ENCODE peak calls at places on chromosome 22, in six cellular contexts. T is cardiac muscle cell, F is brain microvascular endothelial cell, J is thoracic aorta, A is GM13976, Y is cardiac fibroblast. E is an unnamed sample.
A peak's percentile ranks its signal among the peaks of the same experiment; 100 is the strongest.

GRCh38 chr22:26597026-26597425 is 7.1 kb upstream of the TPST2 start:
- DNase-seq in J (no peak), T (no peak), Y (no peak), F (no peak), A (no peak), E (no peak)

GRCh38 chr22:29313126-29314071 is 2.1 kb downstream of the RASL10A start:
- DNase-seq in A (peak; percentile 73), F (no peak), T (peak; percentile 65), J (no peak), Y (peak; percentile 60), E (no peak)

GRCh38 chr22:32723632-32724031 is 77.9 kb upstream of the TIMP3 start:
- DNase-seq in J (no peak), Y (peak; percentile 93), F (peak; percentile 86), A (peak; percentile 39), T (peak; percentile 95), E (no peak)

GRCh38 chr22:28142361-28142801 is 223.3 kb upstream of the PITPNB start:
- DNase-seq in J (no peak), Y (peak; percentile 94), F (peak; percentile 71), A (no peak), T (peak; percentile 97), E (no peak)

GRCh38 chr22:45677060-45677459 is 5.4 kb downstream of the ATXN10 start:
- DNase-seq in A (no peak), F (no peak), T (no peak), Y (no peak), J (no peak), E (no peak)

GRCh38 chr22:46355369-46355995 is 20.0 kb downstream of the TRMU start:
- DNase-seq in Y (peak; percentile 67), F (peak; percentile 44), A (peak; percentile 85), T (peak; percentile 68), J (no peak), E (peak; percentile 79)

GRCh38 chr22:30307026-30307574 is 17.8 kb upstream of the CASTOR1 start:
- DNase-seq in F (no peak), Y (no peak), A (no peak), J (no peak), T (no peak), E (no peak)

GRCh38 chr22:32796865-32797573 is 4.5 kb upstream of the TIMP3 start:
- DNase-seq in F (peak; percentile 69), T (peak; percentile 82), A (peak; percentile 77), J (peak; percentile 51), Y (peak; percentile 80), E (peak; percentile 71)

GRCh38 chr22:30186048-30186447 is 60.5 kb downstream of the LIF start:
- DNase-seq in Y (no peak), J (no peak), T (no peak), A (no peak), F (no peak), E (no peak)

GRCh38 chr22:22431271-22432220 is 77.0 kb downstream of the ZNF280B start:
- DNase-seq in Y (peak; percentile 58), A (peak; percentile 80), T (peak; percentile 65), J (peak; percentile 6), F (peak; percentile 48), E (peak; percentile 80)

GRCh38 chr22:47192651-47193437 is 430.4 kb downstream of the TBC1D22A start:
- DNase-seq in A (no peak), F (no peak), Y (no peak), T (no peak), J (no peak), E (peak; percentile 71)

GRCh38 chr22:36152088-36152487 is 8.5 kb downstream of the APOL3 start:
- DNase-seq in T (no peak), J (no peak), Y (no peak), F (no peak), A (no peak), E (no peak)

GRCh38 chr22:33126881-33127280 is 68.7 kb upstream of the SYN3 start:
- DNase-seq in F (no peak), T (no peak), A (no peak), J (no peak), Y (no peak), E (no peak)

GRCh38 chr22:46183733-46184132 is 33.4 kb downstream of the PPARA start:
- DNase-seq in J (no peak), Y (no peak), T (no peak), F (no peak), A (no peak), E (no peak)

GRCh38 chr22:44247923-44248892 is 64.5 kb downstream of the SHISAL1 start:
- DNase-seq in F (no peak), J (no peak), Y (no peak), T (no peak), A (no peak), E (no peak)

GRCh38 chr22:30969532-30970355 is 679 bp downstream of the TUG1 start:
- DNase-seq in A (no peak), Y (peak; percentile 63), T (peak; percentile 64), F (peak; percentile 7), J (no peak), E (peak; percentile 45)

GRCh38 chr22:46993626-46994025 is 231.2 kb downstream of the TBC1D22A start:
- DNase-seq in Y (no peak), J (no peak), F (no peak), A (no peak), T (no peak), E (no peak)

GRCh38 chr22:27206001-27206746 is 548.8 kb downstream of the MIAT start:
- DNase-seq in F (peak; percentile 60), T (peak; percentile 34), Y (peak; percentile 31), A (no peak), J (no peak), E (no peak)

GRCh38 chr22:28112548-28113043 is 193.5 kb upstream of the PITPNB start:
- DNase-seq in J (peak; percentile 9), T (peak; percentile 72), Y (peak; percentile 70), A (no peak), F (peak; percentile 45), E (peak; percentile 32)

GRCh38 chr22:45226681-45227186 is 14.0 kb downstream of the KIAA0930 start:
- DNase-seq in A (no peak), Y (peak; percentile 49), J (no peak), T (peak; percentile 43), F (no peak), E (peak; percentile 46)

GRCh38 chr22:28497188-28497587 is 182.5 kb downstream of the TTC28 start:
- DNase-seq in F (no peak), A (no peak), T (no peak), Y (peak; percentile 11), J (no peak), E (no peak)

GRCh38 chr22:25370322-25370721 is 150.9 kb downstream of the CRYBB2 start:
- DNase-seq in A (no peak), T (no peak), F (no peak), J (no peak), Y (no peak), E (no peak)

DNA sequence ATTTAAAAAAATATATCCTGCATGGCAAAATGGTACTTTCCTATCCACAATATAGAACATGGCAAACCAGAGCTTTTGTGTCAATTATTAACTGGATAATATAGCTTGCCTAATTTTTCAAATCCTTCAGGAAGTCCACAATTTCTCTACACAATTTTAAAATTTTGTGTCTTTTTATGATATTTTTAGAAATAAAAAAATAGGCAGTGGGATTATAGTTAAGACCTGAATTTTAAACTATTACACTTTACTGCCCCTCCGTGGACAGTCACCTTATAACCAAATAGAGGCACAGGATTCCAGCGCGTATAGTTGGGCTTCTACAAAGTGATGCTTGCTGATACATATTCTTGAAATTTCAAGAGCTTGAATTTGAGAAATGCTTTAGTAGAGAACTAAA is 2.1 kb upstream of the DMC1 start:
- DNase-seq in A (peak; percentile 50), T (peak; percentile 70), Y (peak; percentile 73), F (peak; percentile 65), J (no peak), E (peak; percentile 48)
- TF ChIP-seq CTCF in A (peak; percentile 51), T (peak; percentile 51), Y (peak; percentile 55), F (peak; percentile 56), J (peak; percentile 49), E (no peak)

DNA sequence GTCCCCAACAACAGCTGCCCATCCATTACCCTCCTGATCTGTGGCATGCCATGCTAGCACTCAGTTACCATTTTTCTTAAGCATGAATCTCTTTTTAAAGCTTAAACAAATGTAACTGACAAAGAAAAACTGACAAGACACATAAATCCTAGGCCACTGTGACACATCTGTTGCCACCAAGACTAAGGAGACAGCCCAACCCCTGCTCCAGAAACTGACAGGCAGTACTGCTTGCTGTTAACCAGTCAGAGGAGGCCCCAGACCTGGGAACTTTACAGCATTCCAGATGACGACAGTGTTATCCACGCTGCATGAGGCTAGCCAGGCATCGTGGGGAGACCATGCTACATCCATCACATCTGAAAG is 33.8 kb downstream of the HIRA start:
- DNase-seq in F (no peak), T (no peak), J (no peak), Y (no peak), A (no peak), E (no peak)
- TF ChIP-seq CTCF in F (no peak), T (no peak), J (no peak), Y (no peak), A (no peak), E (no peak)

DNA sequence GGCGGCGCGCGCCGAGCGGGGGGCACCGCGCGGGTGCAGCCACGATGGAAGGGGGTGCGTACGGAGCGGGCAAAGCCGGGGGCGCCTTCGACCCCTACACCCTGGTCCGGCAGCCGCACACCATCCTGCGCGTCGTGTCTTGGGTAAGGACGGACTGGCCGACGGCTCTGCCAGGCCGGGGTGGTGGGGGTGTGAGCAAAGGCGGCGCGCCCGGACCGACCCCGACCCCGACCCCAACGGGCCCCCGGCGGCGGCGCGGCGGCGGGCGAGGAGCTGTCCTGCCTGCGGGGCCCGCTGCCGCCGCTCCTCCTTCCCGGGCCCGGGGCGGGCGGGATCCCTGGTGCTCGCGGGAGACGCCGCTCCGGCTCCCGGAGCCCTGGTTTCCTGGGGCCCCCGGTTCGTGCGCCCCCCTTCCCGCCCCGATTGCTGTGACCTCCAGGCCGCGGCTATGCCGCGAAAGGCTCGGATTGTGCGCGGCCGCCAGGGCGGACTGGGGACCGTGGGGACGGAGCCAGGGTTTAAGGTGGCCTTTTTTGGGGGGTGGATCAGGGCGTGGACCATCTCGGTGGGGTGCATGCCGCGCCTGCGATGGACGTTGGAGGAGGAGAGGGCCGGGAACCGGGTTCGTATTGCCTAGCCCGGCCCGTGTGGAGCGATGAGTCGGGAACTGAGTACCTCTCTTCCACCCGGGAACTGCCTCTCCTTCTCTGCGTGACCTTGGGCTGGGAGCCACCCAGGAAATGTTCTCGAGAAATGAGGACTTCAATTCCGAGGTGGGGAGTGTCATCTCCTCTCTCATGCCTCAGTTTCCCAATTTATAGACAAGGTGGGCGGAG is at the start of gene SYNGR1:
- DNase-seq in Y (no peak), F (no peak), J (no peak), A (no peak), T (no peak), E (peak; percentile 17)
- TF ChIP-seq CTCF in Y (no peak), F (peak; percentile 4), J (no peak), A (no peak), T (no peak), E (no peak)

DNA sequence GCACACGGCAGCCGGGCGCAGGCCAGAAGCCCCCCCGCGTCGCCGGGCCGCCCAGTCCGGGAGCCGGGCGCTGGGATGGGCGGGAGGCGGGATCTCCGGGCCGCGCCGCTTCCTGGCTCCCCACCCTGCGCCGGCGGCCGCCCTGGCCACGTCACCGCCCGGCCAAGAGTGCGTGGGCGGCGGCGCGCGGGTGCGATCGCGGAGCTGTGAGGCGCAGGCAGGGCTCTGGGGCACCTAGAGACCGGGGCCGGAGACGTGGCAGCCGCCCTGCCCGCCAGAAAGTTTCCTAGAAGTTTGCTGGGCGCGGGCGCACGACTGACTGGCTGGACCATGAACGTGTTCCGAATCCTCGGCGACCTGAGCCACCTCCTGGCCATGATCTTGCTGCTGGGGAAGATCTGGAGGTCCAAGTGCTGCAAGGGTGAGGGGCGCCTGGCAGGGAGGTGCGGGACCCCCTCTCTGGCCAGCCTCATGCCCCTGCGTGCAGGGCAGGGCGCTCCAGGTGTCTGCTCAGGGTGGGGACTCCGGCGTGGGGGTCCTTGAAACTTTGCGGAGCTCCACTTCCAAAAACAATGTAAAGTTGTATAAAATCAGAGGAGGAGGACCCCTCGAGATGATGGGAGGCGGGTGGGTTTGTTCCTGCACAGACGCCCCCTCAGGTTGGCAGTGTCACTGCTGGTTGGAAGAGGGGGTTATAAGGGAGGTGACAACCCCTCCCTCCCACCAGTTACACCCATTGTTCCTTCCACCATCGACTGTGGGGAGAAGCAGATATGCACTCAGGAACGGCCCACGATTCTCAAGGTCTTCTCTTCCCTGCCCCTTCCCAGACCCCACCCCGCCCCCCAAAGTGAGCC is at the start of gene KDELR3:
- DNase-seq in A (peak; percentile 92), J (no peak), T (peak; percentile 85), F (peak; percentile 40), Y (peak; percentile 83), E (peak; percentile 68)
- TF ChIP-seq CTCF in A (no peak), J (peak; percentile 17), T (peak; percentile 14), F (peak; percentile 48), Y (peak; percentile 30), E (peak; percentile 13)

E was measured in Calu3.